ENCODE peak calls at places on chromosomes 6 and 20, in five cellular contexts. E is small intestine; K is GM12865; Q is activated gamma-delta T cell treated with anti-CD3 and anti-CD28 coated beads, Interleukin-2, amount 50 U/mL, for 16 hours; H is stomach. W is an unnamed sample.

GRCh38 chr6:134730013-134730412 is 219.9 kb downstream of the ALDH8A1 start:
- DNase-seq in Q (no peak), E (no peak), H (no peak), K (no peak), W (peak)

GRCh38 chr6:3793545-3793944 is 42.0 kb upstream of the PXDC1 start:
- DNase-seq in E (no peak), H (no peak), K (peak), Q (no peak), W (no peak)

GRCh38 chr20:48846516-48847492 is 19.0 kb upstream of the PREX1 start:
- DNase-seq in E (no peak), H (no peak), K (peak), Q (peak), W (peak)

GRCh38 chr6:119726086-119726485 is 376.5 kb upstream of the MAN1A1 start:
- DNase-seq in Q (no peak), K (no peak), E (no peak), H (no peak), W (no peak)

GRCh38 chr6:17705428-17705777 is 1.3 kb downstream of the NUP153 start:
- DNase-seq in K (peak), H (peak), E (no peak), Q (no peak), W (peak)

GRCh38 chr6:113954653-113955052 is 16.3 kb downstream of the HDAC2 start:
- DNase-seq in E (no peak), K (no peak), H (no peak), Q (no peak), W (no peak)

GRCh38 chr20:37075932-37076685 is 19.7 kb downstream of the RBL1 start:
- DNase-seq in K (no peak), Q (no peak), H (no peak), E (no peak), W (no peak)

GRCh38 chr6:115302731-115303130 is 758.0 kb downstream of the FRK start:
- DNase-seq in K (no peak), E (no peak), Q (no peak), H (no peak), W (no peak)

GRCh38 chr6:82987416-82987815 is 78.2 kb downstream of the UBE3D start:
- DNase-seq in H (no peak), E (no peak), K (no peak), Q (no peak), W (no peak)

GRCh38 chr20:47950103-47950502 is 164.8 kb upstream of the SULF2 start:
- DNase-seq in E (no peak), Q (no peak), K (no peak), H (no peak), W (peak)

GRCh38 chr6:138570716-138571020 is 71.4 kb upstream of the NHSL1 start:
- DNase-seq in H (no peak), E (no peak), Q (no peak), K (no peak), W (no peak)

GRCh38 chr6:47308674-47309325 is 905 bp downstream of the TNFRSF21 start:
- DNase-seq in Q (no peak), K (no peak), H (peak), E (peak), W (peak)

GRCh38 chr6:118810420-118811027 is 83.4 kb upstream of the ASF1A start:
- DNase-seq in E (peak), Q (peak), H (peak), K (peak), W (no peak)

GRCh38 chr6:132764370-132764769 is 6.7 kb upstream of the VNN2 start:
- DNase-seq in Q (no peak), K (no peak), E (peak), H (peak), W (peak)

GRCh38 chr6:22929228-22929627 is 359.9 kb downstream of the HDGFL1 start:
- DNase-seq in K (peak), E (no peak), Q (no peak), H (no peak), W (no peak)

GRCh38 chr6:156617376-156617775 is 159.8 kb upstream of the ARID1B start:
- DNase-seq in Q (no peak), E (peak), H (peak), K (no peak), W (no peak)

GRCh38 chr6:120764312-120764711 is 570.0 kb downstream of the TBC1D32 start:
- DNase-seq in E (no peak), K (no peak), Q (no peak), H (no peak), W (peak)

GRCh38 chr6:41728073-41728936 is 7.1 kb downstream of the TFEB start:
- DNase-seq in E (peak), H (peak), K (peak), Q (no peak), W (no peak)

GRCh38 chr20:5402903-5403531 is 86.3 kb upstream of the PROKR2 start:
- DNase-seq in H (no peak), K (peak), E (peak), Q (no peak), W (peak)

GRCh38 chr20:20663841-20664240 is 48.6 kb downstream of the RALGAPA2 start:
- DNase-seq in H (no peak), K (no peak), E (no peak), Q (no peak), W (no peak)

GRCh38 chr6:12608016-12608860 is 108.3 kb upstream of the PHACTR1 start:
- DNase-seq in Q (no peak), H (no peak), K (peak), E (no peak), W (no peak)

GRCh38 chr6:150900049-150900448 is 34.5 kb downstream of the MTHFD1L start:
- DNase-seq in E (no peak), K (no peak), Q (no peak), H (no peak), W (no peak)

GRCh38 chr20:15889073-15889923 is 684.0 kb downstream of the KIF16B start:
- DNase-seq in E (no peak), Q (no peak), H (no peak), K (peak), W (peak)

GRCh38 chr6:22709804-22710203 is 140.4 kb downstream of the HDGFL1 start:
- DNase-seq in Q (no peak), H (no peak), K (no peak), E (no peak), W (no peak)

GRCh38 chr20:45969712-45970634 is 2.0 kb downstream of the ZNF335 start:
- DNase-seq in K (no peak), E (peak), Q (no peak), H (no peak), W (peak)

GRCh38 chr6:151399679-151400078 is 8.3 kb upstream of the ZBTB2 start:
- DNase-seq in H (no peak), K (no peak), E (no peak), Q (no peak), W (no peak)

GRCh38 chr20:1804129-1804503 is 91.1 kb upstream of the SIRPA start:
- DNase-seq in E (no peak), H (no peak), Q (no peak), K (no peak), W (no peak)

W was measured in mesendoderm.